ENCODE peak calls at places on chromosomes 2 and 18, in eight cellular contexts. U is prostate gland, H is glutamatergic neuron, C is left ventricle myocardium inferior, E is cardiac fibroblast, M is endothelial cell, N is A549, V is left lung. P is an unnamed sample.

GRCh38 chr2:54725343-54726099 is 2.1 kb downstream of the EML6 start:
- DNase-seq in U (no peak), H (no peak), C (no peak), E (no peak), M (peak), N (no peak), V (no peak), P (no peak)

GRCh38 chr2:118643286-118643685 is 204.2 kb downstream of the EN1 start:
- DNase-seq in U (no peak), H (no peak), C (no peak), E (no peak), M (no peak), N (no peak), V (no peak), P (no peak)

GRCh38 chr18:51399491-51400122 is 202.1 kb upstream of the MEX3C start:
- DNase-seq in U (no peak), H (no peak), C (no peak), E (peak), M (no peak), N (no peak), V (no peak), P (no peak)

GRCh38 chr18:35162995-35163394 is 77.8 kb upstream of the ZNF397 start:
- DNase-seq in U (no peak), H (no peak), C (no peak), E (no peak), M (no peak), N (no peak), V (no peak), P (no peak)

GRCh38 chr2:36663851-36664715 is 32.4 kb upstream of the VIT start:
- DNase-seq in U (peak), H (no peak), C (no peak), E (peak), M (no peak), N (peak), V (no peak), P (peak)

GRCh38 chr2:210727549-210727948 is 171.2 kb downstream of the CPS1 start:
- DNase-seq in U (no peak), H (no peak), C (no peak), E (no peak), M (no peak), N (no peak), V (no peak), P (no peak)

GRCh38 chr2:15049096-15049993 is 416.8 kb downstream of the LRATD1 start:
- DNase-seq in U (no peak), H (no peak), C (no peak), E (no peak), M (no peak), N (no peak), V (no peak), P (no peak)

GRCh38 chr2:43418673-43419072 is 177.2 kb downstream of the THADA start:
- DNase-seq in U (no peak), H (no peak), C (no peak), E (no peak), M (no peak), N (no peak), V (no peak), P (no peak)

GRCh38 chr2:204191574-204191973 is 255.0 kb downstream of the ICOS start:
- DNase-seq in U (no peak), H (no peak), C (no peak), E (no peak), M (no peak), N (no peak), V (no peak), P (no peak)

GRCh38 chr18:46429649-46430224 is 227.3 kb downstream of the LOXHD1 start:
- DNase-seq in U (no peak), H (no peak), C (no peak), E (no peak), M (no peak), N (no peak), V (no peak), P (no peak)

GRCh38 chr2:70672990-70673647 is 94.9 kb downstream of the ADD2 start:
- DNase-seq in U (no peak), H (no peak), C (no peak), E (no peak), M (no peak), N (no peak), V (no peak), P (no peak)

GRCh38 chr2:45859682-45860081 is 208.2 kb downstream of the PRKCE start:
- DNase-seq in U (no peak), H (no peak), C (no peak), E (no peak), M (no peak), N (no peak), V (no peak), P (no peak)

GRCh38 chr18:23938901-23939341 is 75.6 kb upstream of the TTC39C start:
- DNase-seq in U (no peak), H (no peak), C (no peak), E (peak), M (no peak), N (no peak), V (peak), P (no peak)

GRCh38 chr18:14189858-14190257 is 57.6 kb upstream of the ZNF519 start:
- DNase-seq in U (no peak), H (no peak), C (no peak), E (peak), M (no peak), N (peak), V (no peak), P (peak)

GRCh38 chr2:106294182-106294581 is 100.1 kb upstream of the UXS1 start:
- DNase-seq in U (no peak), H (no peak), C (no peak), E (no peak), M (no peak), N (no peak), V (no peak), P (no peak)

GRCh38 chr18:58194028-58194427 is 150.0 kb downstream of the NEDD4L start:
- DNase-seq in U (no peak), H (peak), C (no peak), E (no peak), M (peak), N (no peak), V (no peak), P (no peak)

GRCh38 chr2:200308001-200308400 is 1.5 kb downstream of the SPATS2L start:
- DNase-seq in U (no peak), H (no peak), C (no peak), E (peak), M (no peak), N (no peak), V (no peak), P (peak)

GRCh38 chr2:30355306-30355705 is 91.7 kb upstream of the LCLAT1 start:
- DNase-seq in U (no peak), H (no peak), C (no peak), E (no peak), M (no peak), N (no peak), V (no peak), P (no peak)

GRCh38 chr2:20484810-20485611 is 38.1 kb downstream of the RHOB start:
- DNase-seq in U (no peak), H (no peak), C (no peak), E (no peak), M (no peak), N (no peak), V (no peak), P (no peak)

GRCh38 chr2:75053484-75054112 is 95.2 kb downstream of the POLE4 start:
- DNase-seq in U (peak), H (peak), C (no peak), E (peak), M (peak), N (peak), V (no peak), P (peak)

GRCh38 chr18:53603281-53603680 is 621.2 kb downstream of the MBD2 start:
- DNase-seq in U (no peak), H (no peak), C (no peak), E (no peak), M (no peak), N (no peak), V (no peak), P (no peak)

GRCh38 chr18:76365561-76365960 is 129.5 kb downstream of the ZNF516 start:
- DNase-seq in U (no peak), H (no peak), C (no peak), E (no peak), M (no peak), N (no peak), V (no peak), P (no peak)

GRCh38 chr18:24176727-24177416 is 38.0 kb downstream of the CABYR start:
- DNase-seq in U (peak), H (peak), C (peak), E (peak), M (peak), N (peak), V (peak), P (peak)

GRCh38 chr2:30549096-30549495 is 102.0 kb downstream of the LCLAT1 start:
- DNase-seq in U (no peak), H (no peak), C (no peak), E (no peak), M (no peak), N (no peak), V (no peak), P (no peak)

GRCh38 chr2:205763708-205764501 is 81.6 kb downstream of the NRP2 start:
- DNase-seq in U (no peak), H (peak), C (peak), E (peak), M (peak), N (peak), V (peak), P (peak)

GRCh38 chr18:49364821-49365220 is 95.6 kb downstream of the DYM start:
- DNase-seq in U (no peak), H (no peak), C (no peak), E (no peak), M (no peak), N (no peak), V (no peak), P (no peak)

GRCh38 chr2:237648016-237648381 is 20.6 kb downstream of the LRRFIP1 start:
- DNase-seq in U (no peak), H (no peak), C (no peak), E (no peak), M (no peak), N (no peak), V (no peak), P (no peak)

GRCh38 chr2:118687698-118688097 is 159.8 kb downstream of the EN1 start:
- DNase-seq in U (no peak), H (no peak), C (no peak), E (peak), M (no peak), N (no peak), V (no peak), P (no peak)

GRCh38 chr2:121727950-121728349 is 8.7 kb downstream of the NIFK start:
- DNase-seq in U (no peak), H (no peak), C (no peak), E (no peak), M (no peak), N (no peak), V (no peak), P (no peak)

GRCh38 chr2:151087377-151087776 is 174.3 kb downstream of the RBM43 start:
- DNase-seq in U (no peak), H (no peak), C (no peak), E (no peak), M (no peak), N (no peak), V (no peak), P (no peak)

GRCh38 chr2:80496770-80497169 is 192.2 kb upstream of the LRRTM1 start:
- DNase-seq in U (no peak), H (no peak), C (no peak), E (peak), M (no peak), N (no peak), V (no peak), P (peak)

GRCh38 chr2:185643434-185643833 is 95.2 kb upstream of the FSIP2 start:
- DNase-seq in U (no peak), H (no peak), C (no peak), E (no peak), M (no peak), N (no peak), V (no peak), P (no peak)

GRCh38 chr18:63131106-63131943 is 188.2 kb downstream of the BCL2 start:
- DNase-seq in U (peak), H (no peak), C (no peak), E (peak), M (peak), N (peak), V (no peak), P (peak)

GRCh38 chr18:48547456-48548403 is 8.9 kb downstream of the CTIF start:
- DNase-seq in U (no peak), H (no peak), C (peak), E (peak), M (no peak), N (peak), V (no peak), P (peak)

GRCh38 chr2:57443985-57444501 is 602.6 kb upstream of the VRK2 start:
- DNase-seq in U (no peak), H (no peak), C (no peak), E (no peak), M (no peak), N (no peak), V (no peak), P (peak)

GRCh38 chr2:86274265-86274917 is 63.0 kb downstream of the REEP1 start:
- DNase-seq in U (no peak), H (no peak), C (no peak), E (no peak), M (no peak), N (peak), V (no peak), P (peak)

GRCh38 chr2:71600572-71600971 is 147.2 kb downstream of the DYSF start:
- DNase-seq in U (no peak), H (peak), C (no peak), E (no peak), M (no peak), N (no peak), V (no peak), P (no peak)

GRCh38 chr2:20584045-20584636 is 66.8 kb downstream of the HS1BP3 start:
- DNase-seq in U (no peak), H (no peak), C (no peak), E (no peak), M (no peak), N (no peak), V (no peak), P (peak)

GRCh38 chr2:172281648-172282576 is 145.5 kb upstream of the ITGA6 start:
- DNase-seq in U (no peak), H (no peak), C (no peak), E (no peak), M (no peak), N (no peak), V (no peak), P (peak)

GRCh38 chr2:127422631-127423475 is 4.6 kb downstream of the PROC start:
- DNase-seq in U (no peak), H (peak), C (no peak), E (no peak), M (no peak), N (no peak), V (no peak), P (no peak)
- TF ChIP-seq CTCF in U (no peak), H (no peak), C (no peak), E (no peak), M (no peak), N (peak), V (no peak), P (no peak)

DNA sequence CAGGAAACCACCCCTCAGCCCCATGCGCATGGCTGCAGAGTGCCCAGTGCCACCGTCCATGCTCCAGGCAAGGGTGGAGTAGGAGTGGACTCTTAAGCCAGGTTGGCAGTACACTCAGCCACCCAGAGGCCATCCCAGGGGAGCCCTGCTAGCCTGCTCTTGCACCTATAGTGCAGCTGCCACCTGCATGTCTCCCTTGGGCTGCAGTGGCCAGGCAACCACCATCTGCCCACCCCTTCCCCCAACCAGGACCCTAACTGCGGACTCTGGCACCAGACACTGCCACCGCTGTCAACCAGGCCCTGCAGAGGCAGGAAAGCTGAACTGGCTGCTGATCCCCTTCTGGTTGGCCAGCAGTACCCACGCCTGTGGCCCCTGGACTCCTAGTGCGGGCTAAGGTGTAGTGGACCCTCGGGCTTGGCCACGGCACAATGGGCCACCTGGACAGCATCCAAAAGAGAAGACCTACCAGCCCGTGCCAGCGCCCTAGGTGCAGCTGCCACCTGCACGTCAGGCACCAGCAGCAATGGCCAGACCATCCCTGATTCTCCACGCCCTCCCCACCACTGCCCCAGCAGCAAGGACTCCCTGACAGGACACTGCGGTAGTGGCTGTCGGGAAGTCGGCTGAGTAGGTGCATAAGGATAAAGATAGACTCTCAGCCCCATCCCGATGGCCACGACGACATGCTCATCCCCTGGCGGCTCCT is 72.8 kb downstream of the RPIA start:
- DNase-seq in U (no peak), H (no peak), C (no peak), E (no peak), M (no peak), N (no peak), V (no peak), P (no peak)
- TF ChIP-seq CTCF in U (no peak), H (no peak), C (no peak), E (no peak), M (no peak), N (no peak), V (no peak), P (no peak)

GRCh38 chr2:35415282-35415681 is 940.3 kb upstream of the CRIM1 start:
- DNase-seq in U (no peak), H (no peak), C (no peak), E (no peak), M (no peak), N (peak), V (no peak), P (no peak)
- TF ChIP-seq CTCF in U (no peak), H (peak), C (no peak), E (no peak), M (peak), N (no peak), V (peak), P (peak)

GRCh38 chr2:19195681-19196080 is 162.7 kb downstream of the OSR1 start:
- DNase-seq in U (no peak), H (no peak), C (no peak), E (no peak), M (no peak), N (no peak), V (no peak), P (no peak)
- TF ChIP-seq CTCF in U (no peak), H (no peak), C (no peak), E (no peak), M (no peak), N (no peak), V (no peak), P (no peak)

GRCh38 chr2:177758591-177759371 is 313.8 kb downstream of the PDE11A start:
- DNase-seq in U (no peak), H (peak), C (no peak), E (peak), M (peak), N (peak), V (no peak), P (peak)
- TF ChIP-seq CTCF in U (peak), H (peak), C (peak), E (peak), M (no peak), N (peak), V (no peak), P (peak)

GRCh38 chr2:83827618-83828017 is 631.5 kb downstream of the SUCLG1 start:
- DNase-seq in U (no peak), H (no peak), C (no peak), E (no peak), M (no peak), N (no peak), V (no peak), P (no peak)
- TF ChIP-seq CTCF in U (no peak), H (no peak), C (no peak), E (no peak), M (peak), N (no peak), V (no peak), P (no peak)

GRCh38 chr2:158968396-158969161 is at the start of gene TANC1:
- DNase-seq in U (peak), H (peak), C (peak), E (peak), M (peak), N (peak), V (peak), P (peak)

GRCh38 chr2:158965731-158966130 is 2.7 kb upstream of the TANC1 start:
- DNase-seq in U (no peak), H (no peak), C (no peak), E (peak), M (no peak), N (no peak), V (no peak), P (no peak)

GRCh38 chr2:158967731-158968395 is 577 bp upstream of the TANC1 start:
- DNase-seq in U (peak), H (peak), C (peak), E (peak), M (peak), N (peak), V (peak), P (peak)

GRCh38 chr2:158966321-158966720 is 2.1 kb upstream of the TANC1 start:
- DNase-seq in U (no peak), H (no peak), C (no peak), E (no peak), M (no peak), N (no peak), V (no peak), P (no peak)

GRCh38 chr2:158967114-158967730 is 1.2 kb upstream of the TANC1 start:
- DNase-seq in U (no peak), H (no peak), C (peak), E (no peak), M (peak), N (no peak), V (no peak), P (no peak)
- TF ChIP-seq CTCF in U (no peak), H (no peak), C (no peak), E (no peak), M (no peak), N (no peak), V (no peak), P (peak)